ENCODE peak calls at places on chromosomes 16 and 17, in six cellular contexts. One of them, this sample, is unnamed.

GRCh38 chr16:49731911-49732310 is 124.0 kb downstream of the ZNF423 start:
- DNase-seq in NCI-H460: no peak
- DNase-seq in substantia nigra: no peak
- DNase-seq in progenitor cell of endocrine pancreas: no peak
- DNase-seq in activated T-helper 2 cell treated with anti-CD3 and anti-CD28 coated beads, Interferon-gamma antibody, Interleukin-2, Interleukin-4, amounts not matched to agents 10 μg/mL and 5 μg/mL and 100 μg/mL, durations not matched to agents 14 hours and 24 hours and 36 hours: no peak
- DNase-seq in stimulated activated CD4-positive, alpha-beta T cell treated with anti-CD3 and anti-CD28 coated beads, TNF-alpha, amount 100 ng/mL, for 1 hour: no peak
- DNase-seq in this sample: no peak

GRCh38 chr17:57478851-57479250 is 222.5 kb downstream of the MSI2 start:
- DNase-seq in progenitor cell of endocrine pancreas: no peak
- DNase-seq in stimulated activated CD4-positive, alpha-beta T cell treated with anti-CD3 and anti-CD28 coated beads, TNF-alpha, amount 100 ng/mL, for 1 hour: no peak
- DNase-seq in substantia nigra: no peak
- DNase-seq in activated T-helper 2 cell treated with anti-CD3 and anti-CD28 coated beads, Interferon-gamma antibody, Interleukin-2, Interleukin-4, amounts not matched to agents 10 μg/mL and 5 μg/mL and 100 μg/mL, durations not matched to agents 14 hours and 24 hours and 36 hours: no peak
- DNase-seq in NCI-H460: no peak
- DNase-seq in this sample: no peak

GRCh38 chr16:3023415-3023668 is 400 bp downstream of the HCFC1R1 start:
- DNase-seq in substantia nigra: no peak
- DNase-seq in progenitor cell of endocrine pancreas: no peak
- DNase-seq in activated T-helper 2 cell treated with anti-CD3 and anti-CD28 coated beads, Interferon-gamma antibody, Interleukin-2, Interleukin-4, amounts not matched to agents 10 μg/mL and 5 μg/mL and 100 μg/mL, durations not matched to agents 14 hours and 24 hours and 36 hours: no peak
- DNase-seq in stimulated activated CD4-positive, alpha-beta T cell treated with anti-CD3 and anti-CD28 coated beads, TNF-alpha, amount 100 ng/mL, for 1 hour: no peak
- DNase-seq in NCI-H460: peak
- DNase-seq in this sample: no peak

GRCh38 chr16:20763461-20764232 is at the start of gene ACSM3:
- DNase-seq in stimulated activated CD4-positive, alpha-beta T cell treated with anti-CD3 and anti-CD28 coated beads, TNF-alpha, amount 100 ng/mL, for 1 hour: no peak
- DNase-seq in progenitor cell of endocrine pancreas: peak
- DNase-seq in NCI-H460: peak
- DNase-seq in substantia nigra: no peak
- DNase-seq in activated T-helper 2 cell treated with anti-CD3 and anti-CD28 coated beads, Interferon-gamma antibody, Interleukin-2, Interleukin-4, amounts not matched to agents 10 μg/mL and 5 μg/mL and 100 μg/mL, durations not matched to agents 14 hours and 24 hours and 36 hours: peak
- DNase-seq in this sample: no peak

GRCh38 chr17:68176770-68177169 is 71.1 kb upstream of the AMZ2 start:
- DNase-seq in stimulated activated CD4-positive, alpha-beta T cell treated with anti-CD3 and anti-CD28 coated beads, TNF-alpha, amount 100 ng/mL, for 1 hour: no peak
- DNase-seq in activated T-helper 2 cell treated with anti-CD3 and anti-CD28 coated beads, Interferon-gamma antibody, Interleukin-2, Interleukin-4, amounts not matched to agents 10 μg/mL and 5 μg/mL and 100 μg/mL, durations not matched to agents 14 hours and 24 hours and 36 hours: no peak
- DNase-seq in substantia nigra: no peak
- DNase-seq in NCI-H460: no peak
- DNase-seq in progenitor cell of endocrine pancreas: no peak
- DNase-seq in this sample: no peak

GRCh38 chr16:57167537-57167936 is 18.3 kb downstream of the PSME3IP1 start:
- DNase-seq in substantia nigra: no peak
- DNase-seq in progenitor cell of endocrine pancreas: no peak
- DNase-seq in stimulated activated CD4-positive, alpha-beta T cell treated with anti-CD3 and anti-CD28 coated beads, TNF-alpha, amount 100 ng/mL, for 1 hour: no peak
- DNase-seq in activated T-helper 2 cell treated with anti-CD3 and anti-CD28 coated beads, Interferon-gamma antibody, Interleukin-2, Interleukin-4, amounts not matched to agents 10 μg/mL and 5 μg/mL and 100 μg/mL, durations not matched to agents 14 hours and 24 hours and 36 hours: no peak
- DNase-seq in NCI-H460: no peak
- DNase-seq in this sample: no peak

GRCh38 chr17:73064084-73064938 is 28.2 kb downstream of the SLC39A11 start:
- DNase-seq in activated T-helper 2 cell treated with anti-CD3 and anti-CD28 coated beads, Interferon-gamma antibody, Interleukin-2, Interleukin-4, amounts not matched to agents 10 μg/mL and 5 μg/mL and 100 μg/mL, durations not matched to agents 14 hours and 24 hours and 36 hours: no peak
- DNase-seq in progenitor cell of endocrine pancreas: no peak
- DNase-seq in NCI-H460: no peak
- DNase-seq in substantia nigra: peak
- DNase-seq in stimulated activated CD4-positive, alpha-beta T cell treated with anti-CD3 and anti-CD28 coated beads, TNF-alpha, amount 100 ng/mL, for 1 hour: no peak
- DNase-seq in this sample: no peak

GRCh38 chr17:41967141-41967920 is 736 bp downstream of the CNP start:
- DNase-seq in activated T-helper 2 cell treated with anti-CD3 and anti-CD28 coated beads, Interferon-gamma antibody, Interleukin-2, Interleukin-4, amounts not matched to agents 10 μg/mL and 5 μg/mL and 100 μg/mL, durations not matched to agents 14 hours and 24 hours and 36 hours: peak
- DNase-seq in stimulated activated CD4-positive, alpha-beta T cell treated with anti-CD3 and anti-CD28 coated beads, TNF-alpha, amount 100 ng/mL, for 1 hour: no peak
- DNase-seq in NCI-H460: no peak
- DNase-seq in substantia nigra: peak
- DNase-seq in progenitor cell of endocrine pancreas: no peak
- DNase-seq in this sample: no peak

GRCh38 chr17:30165960-30166359 is 49.3 kb downstream of the NSRP1 start:
- DNase-seq in progenitor cell of endocrine pancreas: no peak
- DNase-seq in activated T-helper 2 cell treated with anti-CD3 and anti-CD28 coated beads, Interferon-gamma antibody, Interleukin-2, Interleukin-4, amounts not matched to agents 10 μg/mL and 5 μg/mL and 100 μg/mL, durations not matched to agents 14 hours and 24 hours and 36 hours: no peak
- DNase-seq in NCI-H460: no peak
- DNase-seq in substantia nigra: no peak
- DNase-seq in stimulated activated CD4-positive, alpha-beta T cell treated with anti-CD3 and anti-CD28 coated beads, TNF-alpha, amount 100 ng/mL, for 1 hour: no peak
- DNase-seq in this sample: no peak

GRCh38 chr17:65220732-65221131 is 83.6 kb downstream of the RGS9 start:
- DNase-seq in activated T-helper 2 cell treated with anti-CD3 and anti-CD28 coated beads, Interferon-gamma antibody, Interleukin-2, Interleukin-4, amounts not matched to agents 10 μg/mL and 5 μg/mL and 100 μg/mL, durations not matched to agents 14 hours and 24 hours and 36 hours: no peak
- DNase-seq in stimulated activated CD4-positive, alpha-beta T cell treated with anti-CD3 and anti-CD28 coated beads, TNF-alpha, amount 100 ng/mL, for 1 hour: no peak
- DNase-seq in progenitor cell of endocrine pancreas: no peak
- DNase-seq in substantia nigra: no peak
- DNase-seq in NCI-H460: no peak
- DNase-seq in this sample: no peak

GRCh38 chr17:56786989-56787482 is 46.7 kb downstream of the C17orf67 start:
- DNase-seq in stimulated activated CD4-positive, alpha-beta T cell treated with anti-CD3 and anti-CD28 coated beads, TNF-alpha, amount 100 ng/mL, for 1 hour: peak
- DNase-seq in progenitor cell of endocrine pancreas: no peak
- DNase-seq in substantia nigra: no peak
- DNase-seq in activated T-helper 2 cell treated with anti-CD3 and anti-CD28 coated beads, Interferon-gamma antibody, Interleukin-2, Interleukin-4, amounts not matched to agents 10 μg/mL and 5 μg/mL and 100 μg/mL, durations not matched to agents 14 hours and 24 hours and 36 hours: peak
- DNase-seq in NCI-H460: peak
- DNase-seq in this sample: peak

GRCh38 chr17:5110816-5111215 is 862 bp downstream of the ZNF232 start:
- DNase-seq in NCI-H460: no peak
- DNase-seq in progenitor cell of endocrine pancreas: no peak
- DNase-seq in substantia nigra: no peak
- DNase-seq in activated T-helper 2 cell treated with anti-CD3 and anti-CD28 coated beads, Interferon-gamma antibody, Interleukin-2, Interleukin-4, amounts not matched to agents 10 μg/mL and 5 μg/mL and 100 μg/mL, durations not matched to agents 14 hours and 24 hours and 36 hours: no peak
- DNase-seq in stimulated activated CD4-positive, alpha-beta T cell treated with anti-CD3 and anti-CD28 coated beads, TNF-alpha, amount 100 ng/mL, for 1 hour: no peak
- DNase-seq in this sample: no peak

GRCh38 chr17:44602390-44602789 is 45.1 kb downstream of the FZD2 start:
- DNase-seq in substantia nigra: no peak
- DNase-seq in progenitor cell of endocrine pancreas: no peak
- DNase-seq in NCI-H460: no peak
- DNase-seq in stimulated activated CD4-positive, alpha-beta T cell treated with anti-CD3 and anti-CD28 coated beads, TNF-alpha, amount 100 ng/mL, for 1 hour: no peak
- DNase-seq in activated T-helper 2 cell treated with anti-CD3 and anti-CD28 coated beads, Interferon-gamma antibody, Interleukin-2, Interleukin-4, amounts not matched to agents 10 μg/mL and 5 μg/mL and 100 μg/mL, durations not matched to agents 14 hours and 24 hours and 36 hours: no peak
- DNase-seq in this sample: no peak

This sample was measured in activated CD4-positive, CD25-positive, alpha-beta regulatory T cell.